ENCODE peak calls at places on chromosome X, in seven cellular contexts. F, O, Q, N, C, H and I are unnamed samples.

GRCh38 chrX:2468406-2469195 is 32.2 kb downstream of the DHRSX start:
- DNase-seq in O (no peak), F (no peak), Q (no peak), N (no peak), H (no peak), C (no peak), I (no peak)

GRCh38 chrX:129678176-129678880 is 23.6 kb upstream of the APLN start:
- DNase-seq in F (peak), N (peak), H (peak), C (no peak), Q (peak), O (peak), I (peak)

GRCh38 chrX:130834149-130834548 is 68.9 kb downstream of the ENOX2 start:
- DNase-seq in F (no peak), N (no peak), Q (no peak), H (no peak), O (no peak), C (no peak), I (no peak)

GRCh38 chrX:7062276-7062675 is 85.2 kb upstream of the STS start:
- DNase-seq in Q (no peak), F (peak), C (peak), N (no peak), H (no peak), O (no peak), I (no peak)

GRCh38 chrX:106933538-106933961 is 13.3 kb downstream of the CLDN2 start:
- DNase-seq in F (no peak), O (no peak), H (no peak), N (no peak), C (peak), Q (peak), I (no peak)

GRCh38 chrX:154312116-154312515 is 16.5 kb downstream of the TKTL1 start:
- DNase-seq in F (no peak), O (no peak), C (no peak), Q (no peak), N (no peak), H (no peak), I (no peak)

GRCh38 chrX:134191276-134191675 is 45.7 kb upstream of the CCDC160 start:
- DNase-seq in H (no peak), Q (no peak), C (no peak), N (no peak), O (no peak), F (no peak), I (no peak)

GRCh38 chrX:154436597-154437397 is at the start of gene GDI1:
- DNase-seq in F (peak), O (peak), H (no peak), N (peak), Q (peak), C (peak), I (peak)

GRCh38 chrX:11265352-11265751 is 27.9 kb upstream of the AMELX start:
- DNase-seq in Q (no peak), O (no peak), N (no peak), H (no peak), F (no peak), C (no peak), I (no peak)

GRCh38 chrX:118718737-118719136 is 8.7 kb upstream of the IL13RA1 start:
- DNase-seq in F (no peak), O (no peak), H (no peak), C (no peak), Q (no peak), N (no peak), I (no peak)

GRCh38 chrX:136849395-136849794 is 31.1 kb downstream of the RBMX start:
- DNase-seq in C (no peak), H (no peak), N (no peak), O (no peak), F (no peak), Q (no peak), I (no peak)

GRCh38 chrX:47558436-47558835 is 2.6 kb upstream of the ARAF start:
- DNase-seq in O (no peak), C (no peak), N (no peak), F (no peak), Q (no peak), H (no peak), I (no peak)

GRCh38 chrX:68238568-68238967 is 194.7 kb downstream of the OPHN1 start:
- DNase-seq in O (no peak), N (no peak), H (no peak), F (no peak), Q (no peak), C (no peak), I (no peak)

GRCh38 chrX:149286940-149287349 is 218.2 kb downstream of the IDS start:
- DNase-seq in H (peak), C (peak), F (peak), N (no peak), O (peak), Q (peak), I (peak)

GRCh38 chrX:18674417-18674787 is 2.5 kb upstream of the RS1 start:
- DNase-seq in C (no peak), H (no peak), F (no peak), O (no peak), Q (peak), N (no peak), I (peak)

GRCh38 chrX:118353081-118353850 is 7.4 kb downstream of the WDR44 start:
- DNase-seq in O (no peak), F (no peak), C (no peak), H (no peak), Q (no peak), N (no peak), I (no peak)

GRCh38 chrX:39313149-39313548 is 511.9 kb downstream of the MID1IP1 start:
- DNase-seq in F (no peak), Q (peak), O (no peak), H (no peak), N (no peak), C (no peak), I (no peak)

GRCh38 chrX:70253377-70254062 is 6.5 kb downstream of the P2RY4 start:
- DNase-seq in Q (no peak), O (no peak), H (no peak), C (peak), N (no peak), F (no peak), I (no peak)

GRCh38 chrX:12903646-12904045 is 2.8 kb upstream of the TLR8 start:
- DNase-seq in Q (peak), O (no peak), F (peak), H (no peak), C (peak), N (no peak), I (no peak)